ENCODE peak calls at places on chromosomes 7 and 10, in nine cellular contexts. K is activated gamma-delta T cell treated with Interleukin-2 at 50 U/mL for 16 hours; Y is HCEC 1CT; G is stimulated activated CD4-positive, alpha-beta T cell treated with anti-CD3 and anti-CD28 coated beads, Interleukin-12 subunit alpha, Interleukin-12 subunit beta, amount 100 ng/mL, for 4 hours; U is effector CD4-positive, alpha-beta T cell; T is CMK; M is AG09309; S is fibroblast of lung; D is NCI-H1092. P is an unnamed sample.
A peak's percentile ranks its signal among the peaks of the same experiment; 100 is the strongest.

GRCh38 chr10:101195921-101196320 is 33.3 kb downstream of the LBX1 start:
- DNase-seq in D (no peak), Y (no peak), U (no peak), G (no peak), M (no peak), S (no peak), K (no peak), T (no peak), P (no peak)

GRCh38 chr10:76403876-76404275 is 972.5 kb downstream of the LRMDA start:
- DNase-seq in Y (peak; percentile 69), T (no peak), S (peak; percentile 38), D (no peak), K (no peak), U (no peak), G (no peak), M (no peak), P (no peak)

GRCh38 chr7:101542527-101543241 is 86.4 kb downstream of the MYL10 start:
- DNase-seq in T (peak; percentile 47), S (peak; percentile 24), D (peak; percentile 73), U (peak; percentile 70), M (no peak), Y (no peak), K (peak; percentile 79), G (peak; percentile 77), P (no peak)

GRCh38 chr7:24301703-24302102 is 17.7 kb downstream of the NPY start:
- DNase-seq in T (no peak), Y (no peak), D (no peak), K (no peak), G (no peak), U (no peak), S (no peak), M (no peak), P (no peak)

GRCh38 chr7:139043823-139044812 is 8.3 kb upstream of the ZC3HAV1L start:
- DNase-seq in T (peak; percentile 70), K (peak; percentile 83), D (no peak), S (no peak), U (peak; percentile 66), Y (no peak), M (no peak), G (peak; percentile 58), P (no peak)

GRCh38 chr7:68823996-68824780 is 774.1 kb upstream of the AUTS2 start:
- DNase-seq in T (no peak), M (no peak), G (no peak), Y (no peak), K (no peak), D (no peak), S (peak; percentile 26), U (no peak), P (no peak)

GRCh38 chr10:45160266-45160665 is 155.1 kb downstream of the OR13A1 start:
- DNase-seq in Y (peak; percentile 95), K (no peak), M (no peak), D (no peak), U (no peak), S (peak; percentile 28), T (no peak), G (no peak), P (no peak)

GRCh38 chr10:117240105-117240729 is 697 bp upstream of the SLC18A2 start:
- DNase-seq in Y (no peak), G (no peak), T (no peak), K (no peak), M (no peak), S (no peak), D (no peak), U (no peak), P (no peak)

GRCh38 chr7:90403174-90404113 is at the start of gene CLDN12:
- DNase-seq in G (peak; percentile 32), T (peak; percentile 42), U (peak; percentile 68), M (peak; percentile 96), D (peak; percentile 94), S (peak; percentile 99), K (peak; percentile 63), Y (peak; percentile 99), P (peak; percentile 91)

GRCh38 chr10:132399117-132400035 is 2.4 kb downstream of the PWWP2B start:
- DNase-seq in D (no peak), Y (no peak), T (no peak), K (no peak), M (no peak), U (no peak), G (no peak), S (no peak), P (no peak)

GRCh38 chr10:110514848-110515247 is 17.1 kb downstream of the DUSP5 start:
- DNase-seq in K (no peak), Y (no peak), G (no peak), D (no peak), S (no peak), T (no peak), M (no peak), U (no peak), P (no peak)

GRCh38 chr7:8249121-8249520 is 12.8 kb downstream of the ICA1 start:
- DNase-seq in U (no peak), M (no peak), S (no peak), G (no peak), T (no peak), D (no peak), Y (no peak), K (no peak), P (no peak)

GRCh38 chr10:74754397-74754796 is 72.0 kb upstream of the KAT6B start:
- DNase-seq in U (no peak), K (no peak), T (no peak), G (no peak), Y (no peak), D (no peak), M (peak; percentile 5), S (peak; percentile 14), P (no peak)